ENCODE peak calls at places on chromosomes 16 and 17, in nine cellular contexts. W is Calu3, Z is AML-193, G is naive B cell, O is neural crest cell, T is NB4, Q is H1, H is AG08395, I is Ammon's horn. Y is an unnamed sample.

GRCh38 chr16:10879681-10880589 is 2.9 kb downstream of the CIITA start:
- DNase-seq in W (no peak), Z (no peak), G (no peak), O (no peak), T (no peak), Q (no peak), H (no peak), I (no peak), Y (no peak)

GRCh38 chr16:49590166-49590871 is 216.7 kb downstream of the C16orf78 start:
- DNase-seq in W (no peak), Z (no peak), G (no peak), O (no peak), T (no peak), Q (peak), H (no peak), I (no peak), Y (no peak)

GRCh38 chr16:84725481-84726078 is 25.8 kb downstream of the USP10 start:
- DNase-seq in W (no peak), Z (no peak), G (no peak), O (no peak), T (no peak), Q (no peak), H (no peak), I (no peak), Y (no peak)

GRCh38 chr17:16938031-16938430 is 33.9 kb downstream of the TNFRSF13B start:
- DNase-seq in W (no peak), Z (no peak), G (no peak), O (no peak), T (no peak), Q (no peak), H (no peak), I (no peak), Y (no peak)

GRCh38 chr17:57713140-57713539 is 32.0 kb downstream of the CCDC182 start:
- DNase-seq in W (no peak), Z (no peak), G (no peak), O (no peak), T (no peak), Q (peak), H (no peak), I (no peak), Y (no peak)

GRCh38 chr17:8466466-8466865 is 30.8 kb downstream of the NDEL1 start:
- DNase-seq in W (no peak), Z (no peak), G (no peak), O (no peak), T (no peak), Q (no peak), H (peak), I (no peak), Y (peak)

GRCh38 chr17:69609495-69610315 is 195.2 kb downstream of the MAP2K6 start:
- DNase-seq in W (peak), Z (peak), G (no peak), O (peak), T (peak), Q (no peak), H (peak), I (peak), Y (peak)

GRCh38 chr17:58192612-58193011 is at the start of gene EPX:
- DNase-seq in W (no peak), Z (no peak), G (no peak), O (no peak), T (peak), Q (no peak), H (no peak), I (no peak), Y (no peak)

GRCh38 chr16:27189335-27189972 is 13.9 kb upstream of the KDM8 start:
- DNase-seq in W (no peak), Z (no peak), G (no peak), O (no peak), T (no peak), Q (peak), H (no peak), I (no peak), Y (no peak)